ENCODE peak calls at places on chromosomes 4 and X, in eight cellular contexts. F is neural progenitor cell, Q is AG10803, W is GM13976, K is AG09319, E is choroid plexus epithelial cell, L is fibroblast of pulmonary artery, C is ovary. D is an unnamed sample.

GRCh38 chr4:33831667-33832066 is 2412.6 kb downstream of the ARAP2 start:
- DNase-seq in F (no peak), Q (peak), W (no peak), K (no peak), E (peak), L (peak), C (no peak), D (no peak)

GRCh38 chrX:150361777-150362351 is 1.3 kb upstream of the MAMLD1 start:
- DNase-seq in F (peak), Q (no peak), W (peak), K (no peak), E (no peak), L (peak), C (peak), D (no peak)

GRCh38 chr4:184821242-184821641 is 4.5 kb downstream of the ACSL1 start:
- DNase-seq in F (no peak), Q (no peak), W (no peak), K (no peak), E (no peak), L (no peak), C (no peak), D (no peak)

GRCh38 chr4:25466966-25467697 is 90.1 kb downstream of the ANAPC4 start:
- DNase-seq in F (no peak), Q (no peak), W (no peak), K (no peak), E (peak), L (peak), C (no peak), D (no peak)

GRCh38 chr4:165394275-165394674 is 15.5 kb downstream of the CPE start:
- DNase-seq in F (no peak), Q (peak), W (no peak), K (no peak), E (peak), L (peak), C (no peak), D (no peak)

GRCh38 chr4:26992657-26993361 is 132.2 kb downstream of the STIM2 start:
- DNase-seq in F (no peak), Q (peak), W (peak), K (no peak), E (peak), L (peak), C (peak), D (peak)

GRCh38 chr4:185219551-185220344 is 10.3 kb downstream of the SNX25 start:
- DNase-seq in F (no peak), Q (peak), W (peak), K (no peak), E (peak), L (peak), C (peak), D (no peak)

GRCh38 chrX:132807411-132808030 is 150.9 kb downstream of the HS6ST2 start:
- DNase-seq in F (no peak), Q (no peak), W (no peak), K (no peak), E (no peak), L (no peak), C (no peak), D (no peak)

GRCh38 chr4:183229397-183229796 is 90.7 kb downstream of the CLDN22 start:
- DNase-seq in F (no peak), Q (no peak), W (no peak), K (no peak), E (no peak), L (no peak), C (no peak), D (no peak)

GRCh38 chr4:168524006-168524405 is 27.2 kb downstream of the PALLD start:
- DNase-seq in F (no peak), Q (peak), W (no peak), K (peak), E (peak), L (peak), C (no peak), D (no peak)

GRCh38 chrX:24423960-24424359 is 41.1 kb upstream of the PDK3 start:
- DNase-seq in F (no peak), Q (peak), W (no peak), K (no peak), E (peak), L (no peak), C (no peak), D (no peak)

GRCh38 chr4:7402526-7402925 is 32.2 kb downstream of the PSAPL1 start:
- DNase-seq in F (no peak), Q (no peak), W (no peak), K (no peak), E (no peak), L (no peak), C (no peak), D (no peak)

GRCh38 chr4:168674077-168674747 is 177.4 kb downstream of the PALLD start:
- DNase-seq in F (no peak), Q (no peak), W (no peak), K (no peak), E (peak), L (peak), C (no peak), D (no peak)

DNA sequence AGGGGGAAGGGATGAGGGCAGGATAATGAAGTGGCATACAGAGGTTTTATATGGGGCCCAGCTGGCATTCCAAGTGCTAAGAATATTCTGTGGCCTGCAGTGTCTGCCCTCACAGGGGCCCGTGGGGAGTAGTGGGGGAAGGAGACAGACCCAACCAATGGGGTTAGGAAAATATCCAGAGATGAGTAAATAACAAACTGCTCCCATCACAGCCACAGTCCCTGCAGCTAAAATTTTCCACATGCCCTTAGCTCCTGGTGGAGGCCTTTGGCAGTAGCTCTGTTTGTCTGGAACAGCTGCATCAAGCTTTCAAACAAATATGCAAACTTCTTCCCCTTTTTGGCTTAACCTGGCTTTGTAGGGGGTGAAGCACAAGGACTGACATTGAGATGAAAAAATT is 3.1 kb downstream of the SRPX2 start:
- DNase-seq in F (no peak), Q (peak), W (no peak), K (no peak), E (peak), L (peak), C (no peak), D (no peak)
- TF ChIP-seq CTCF in F (no peak), Q (peak), W (no peak), K (no peak), E (peak), L (peak), C (no peak), D (no peak)

GRCh38 chrX:97685753-97686152 is 802.0 kb downstream of the RPA4 start:
- DNase-seq in F (peak), Q (peak), W (peak), K (no peak), E (peak), L (peak), C (no peak), D (no peak)
- TF ChIP-seq CTCF in F (peak), Q (peak), W (peak), K (peak), E (peak), L (peak), C (no peak), D (peak)

GRCh38 chr4:145097821-145098674 is at the start of the genes ABCE1 and ANAPC10:
- DNase-seq in F (peak), Q (peak), W (peak), K (peak), E (peak), L (peak), C (peak), D (peak)
- TF ChIP-seq CTCF in F (no peak), Q (peak), W (peak), K (peak), E (peak), L (peak), C (no peak), D (no peak)

GRCh38 chr4:71050809-71051208 is 57.4 kb downstream of the DCK start:
- DNase-seq in F (no peak), Q (no peak), W (no peak), K (no peak), E (no peak), L (no peak), C (no peak), D (no peak)
- TF ChIP-seq CTCF in F (no peak), Q (peak), W (no peak), K (no peak), E (no peak), L (no peak), C (no peak), D (no peak)

GRCh38 chrX:84909151-84909550 is 94.5 kb upstream of the APOOL start:
- DNase-seq in F (no peak), Q (no peak), W (no peak), K (no peak), E (no peak), L (no peak), C (no peak), D (no peak)

DNA sequence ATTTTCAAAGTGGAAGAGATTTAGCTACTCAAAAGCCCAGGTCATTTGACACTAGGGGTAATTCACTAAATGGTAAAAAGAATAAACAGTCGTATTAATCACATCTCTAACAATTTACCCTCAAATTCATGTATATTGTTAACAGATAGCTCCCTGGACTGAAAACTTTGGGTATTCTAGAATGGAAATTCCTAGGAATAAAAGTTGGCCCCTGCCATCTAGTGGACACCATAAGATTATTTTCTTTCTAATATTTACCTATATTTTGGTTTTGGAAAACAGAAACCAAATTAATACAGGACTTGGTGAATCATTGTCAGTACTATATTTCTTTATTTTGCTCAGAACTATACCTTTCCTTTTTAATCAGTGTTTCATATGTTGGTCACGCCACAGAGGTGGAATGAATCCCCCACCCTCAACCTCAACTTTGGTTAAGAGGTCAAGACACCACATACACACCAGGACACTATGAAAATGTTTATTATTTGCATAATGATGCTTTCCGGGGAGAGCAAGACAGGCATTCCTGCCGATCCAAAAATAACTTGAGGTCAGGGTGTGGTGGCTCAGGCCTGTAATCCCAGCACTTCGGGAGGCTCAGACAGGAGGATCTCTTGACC is 96.2 kb upstream of the APOOL start:
- DNase-seq in F (peak), Q (peak), W (no peak), K (no peak), E (peak), L (peak), C (no peak), D (no peak)
- TF ChIP-seq CTCF in F (peak), Q (peak), W (no peak), K (peak), E (peak), L (peak), C (no peak), D (no peak)

DNA sequence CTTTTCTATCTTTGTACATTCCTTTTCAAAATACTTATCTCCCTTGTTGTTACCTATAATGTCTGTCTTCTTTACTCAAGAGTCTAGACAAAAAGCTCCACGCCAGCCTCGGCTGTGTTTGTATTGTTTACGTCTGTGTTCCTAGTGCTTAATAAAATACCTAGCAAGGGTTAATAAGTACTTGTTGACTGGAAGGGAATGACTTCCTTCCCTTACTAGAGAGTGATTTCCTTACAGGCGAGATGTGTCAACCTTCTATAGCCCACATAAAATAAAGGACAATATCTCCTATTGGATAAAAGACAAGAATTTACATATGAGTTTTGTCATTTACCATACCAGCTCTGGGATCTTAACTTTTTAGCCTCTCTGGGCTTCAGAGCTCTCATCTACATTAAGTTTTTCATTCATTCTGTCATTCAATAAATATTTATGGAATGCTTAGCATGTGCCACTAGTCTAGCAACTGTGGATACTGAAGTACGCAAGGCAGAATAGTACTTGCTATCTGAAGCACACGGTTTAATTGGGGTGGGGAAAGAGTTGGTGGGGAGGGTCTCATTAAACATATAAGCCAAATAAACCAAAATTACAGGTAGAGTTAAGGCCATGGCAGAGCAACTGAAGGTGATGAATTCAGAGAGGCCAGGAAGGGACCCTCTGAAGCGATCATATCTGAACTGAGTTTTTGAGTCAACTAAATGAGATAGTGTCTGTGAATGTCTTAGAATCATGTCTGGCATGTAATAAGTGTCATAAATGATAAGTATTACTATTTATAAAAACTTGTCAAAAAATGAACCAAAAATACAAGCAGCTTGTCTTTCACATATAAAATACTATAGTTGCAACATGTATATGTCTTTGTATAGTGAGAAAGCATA is 91.7 kb upstream of the BMP2K start:
- DNase-seq in F (no peak), Q (peak), W (no peak), K (no peak), E (peak), L (peak), C (no peak), D (no peak)
- TF ChIP-seq CTCF in F (no peak), Q (no peak), W (no peak), K (no peak), E (no peak), L (no peak), C (no peak), D (no peak)